ENCODE peak calls at places on chromosomes 3 and 15, in four cellular contexts. One of them, this sample, is unnamed.

GRCh38 chr3:182238141-182238540 is 526.4 kb downstream of the SOX2 start:
- DNase-seq in GM23338: peak
- DNase-seq in omental fat pad: no peak
- DNase-seq in hippocampal formation: peak
- DNase-seq in this sample: peak

GRCh38 chr3:134694445-134694844 is 43.6 kb upstream of the KY start:
- DNase-seq in GM23338: peak
- DNase-seq in omental fat pad: no peak
- DNase-seq in hippocampal formation: no peak
- DNase-seq in this sample: no peak

GRCh38 chr3:170222647-170223541 is 670 bp downstream of the PRKCI start:
- DNase-seq in GM23338: peak
- DNase-seq in omental fat pad: no peak
- DNase-seq in hippocampal formation: peak
- DNase-seq in this sample: peak

GRCh38 chr3:43998374-43998840 is 243.3 kb upstream of the TOPAZ1 start:
- DNase-seq in GM23338: peak
- DNase-seq in omental fat pad: no peak
- DNase-seq in hippocampal formation: no peak
- DNase-seq in this sample: no peak

GRCh38 chr3:119322021-119322522 is 27.9 kb downstream of the ARHGAP31 start:
- DNase-seq in GM23338: peak
- DNase-seq in omental fat pad: no peak
- DNase-seq in hippocampal formation: no peak
- DNase-seq in this sample: no peak

GRCh38 chr3:162353414-162353813 is 856.8 kb downstream of the OTOL1 start:
- DNase-seq in GM23338: no peak
- DNase-seq in omental fat pad: no peak
- DNase-seq in hippocampal formation: no peak
- DNase-seq in this sample: no peak

GRCh38 chr15:88274534-88275460 is 18.3 kb upstream of the NTRK3 start:
- DNase-seq in GM23338: peak
- DNase-seq in omental fat pad: no peak
- DNase-seq in hippocampal formation: peak
- DNase-seq in this sample: peak

GRCh38 chr3:180180795-180181194 is 144.1 kb upstream of the PEX5L start:
- DNase-seq in GM23338: no peak
- DNase-seq in omental fat pad: no peak
- DNase-seq in hippocampal formation: no peak
- DNase-seq in this sample: no peak

GRCh38 chr3:12679468-12679867 is 15.6 kb upstream of the RAF1 start:
- DNase-seq in GM23338: no peak
- DNase-seq in omental fat pad: no peak
- DNase-seq in hippocampal formation: no peak
- DNase-seq in this sample: no peak